ENCODE peak calls at places on chromosomes 2 and 18, in ten cellular contexts. C is neural progenitor cell; W is NCI-H1105; N is fibroblast of the aortic adventitia; T is right atrium auricular region; Q is Right ventricle myocardium superior; S is fibroblast of pulmonary artery; I is stimulated activated CD4-positive, alpha-beta T cell treated with anti-CD3 and anti-CD28 coated beads, Interleukin-4, amount 100 ng/mL, for 48 hours; X is type B pancreatic cell; G is stimulated activated CD8-positive, alpha-beta memory T cell treated with anti-CD3 and anti-CD28 coated beads, Interleukin-4, amount 100 ng/mL, for 1 hour. E is an unnamed sample.

GRCh38 chr18:45275367-45276113 is 339.7 kb upstream of the SLC14A2 start:
- DNase-seq in X (no peak), I (no peak), C (peak), N (peak), T (no peak), G (no peak), W (no peak), S (peak), Q (no peak), E (peak)

GRCh38 chr2:188919824-188920223 is 54.3 kb upstream of the COL3A1 start:
- DNase-seq in S (no peak), I (no peak), W (no peak), N (no peak), T (no peak), Q (no peak), C (no peak), X (no peak), G (no peak), E (no peak)

GRCh38 chr18:2958819-2959298 is 54.1 kb downstream of the LPIN2 start:
- DNase-seq in N (peak), G (no peak), S (peak), X (no peak), I (no peak), T (no peak), W (no peak), C (no peak), Q (no peak), E (peak)

GRCh38 chr2:172313715-172314341 is 113.6 kb upstream of the ITGA6 start:
- DNase-seq in C (no peak), Q (no peak), G (no peak), S (no peak), T (no peak), X (no peak), N (no peak), W (no peak), I (no peak), E (no peak)

GRCh38 chr18:75204262-75204977 is 4.5 kb downstream of the PTGR3 start:
- DNase-seq in X (no peak), T (no peak), Q (peak), S (no peak), C (peak), N (peak), I (no peak), G (no peak), W (no peak), E (peak)

GRCh38 chr2:85661139-85661858 is 6.7 kb downstream of the SFTPB start:
- DNase-seq in N (no peak), Q (no peak), I (no peak), S (no peak), G (no peak), W (no peak), T (no peak), C (no peak), X (no peak), E (no peak)

GRCh38 chr2:108919571-108920373 is 69.2 kb downstream of the EDAR start:
- DNase-seq in T (no peak), X (no peak), S (no peak), I (no peak), G (no peak), Q (no peak), N (no peak), W (no peak), C (no peak), E (no peak)

GRCh38 chr18:59141294-59142068 is 1.8 kb downstream of the SEC11C start:
- DNase-seq in S (no peak), G (no peak), N (no peak), I (no peak), T (no peak), X (no peak), C (no peak), W (peak), Q (no peak), E (no peak)

GRCh38 chr2:187942876-187943275 is 348.8 kb upstream of the GULP1 start:
- DNase-seq in N (peak), X (no peak), S (peak), I (no peak), C (no peak), W (no peak), Q (no peak), T (no peak), G (no peak), E (no peak)

GRCh38 chr2:103174711-103175110 is 412.9 kb downstream of the TMEM182 start:
- DNase-seq in G (no peak), W (no peak), C (no peak), X (no peak), T (no peak), Q (no peak), I (no peak), N (no peak), S (no peak), E (peak)

GRCh38 chr18:30712383-30712782 is 330.2 kb downstream of the DSC3 start:
- DNase-seq in W (no peak), N (no peak), G (no peak), Q (no peak), I (no peak), C (no peak), T (no peak), X (no peak), S (no peak), E (no peak)

GRCh38 chr2:47056875-47057731 is 98.0 kb downstream of the STPG4 start:
- DNase-seq in X (no peak), I (no peak), G (no peak), W (no peak), T (peak), N (peak), S (peak), Q (peak), C (no peak), E (peak)

GRCh38 chr2:137693521-137693920 is 270.8 kb upstream of the HNMT start:
- DNase-seq in N (no peak), S (peak), C (no peak), X (no peak), G (no peak), Q (no peak), W (no peak), I (no peak), T (no peak), E (peak)

GRCh38 chr2:43568226-43568625 is 27.6 kb downstream of the THADA start:
- DNase-seq in N (no peak), S (no peak), T (no peak), Q (no peak), G (no peak), I (no peak), W (no peak), C (no peak), X (no peak), E (no peak)

GRCh38 chr18:29172151-29173015 is 995.5 kb upstream of the CDH2 start:
- DNase-seq in T (no peak), G (no peak), N (peak), C (no peak), S (peak), X (no peak), I (no peak), Q (no peak), W (no peak), E (no peak)

GRCh38 chr2:195813401-195813800 is 156.4 kb downstream of the SLC39A10 start:
- DNase-seq in S (peak), W (no peak), C (no peak), T (no peak), X (no peak), G (no peak), Q (no peak), I (no peak), N (peak), E (no peak)

GRCh38 chr2:131635576-131635975 is 107.9 kb downstream of the CCDC74A start:
- DNase-seq in G (no peak), Q (no peak), C (no peak), T (no peak), S (no peak), N (no peak), W (no peak), X (no peak), I (no peak), E (no peak)

GRCh38 chr2:226115102-226115831 is 684.4 kb downstream of the IRS1 start:
- DNase-seq in N (peak), G (no peak), W (no peak), I (no peak), Q (no peak), T (no peak), S (peak), C (no peak), X (no peak), E (peak)

GRCh38 chr2:219706823-219707281 is 79.4 kb downstream of the SLC4A3 start:
- DNase-seq in G (no peak), I (no peak), N (peak), X (no peak), C (no peak), S (peak), W (no peak), Q (no peak), T (no peak), E (peak)

GRCh38 chr2:189552991-189553404 is 27.6 kb downstream of the SLC40A1 start:
- DNase-seq in Q (no peak), T (no peak), N (peak), X (no peak), I (no peak), C (no peak), S (peak), G (no peak), W (no peak), E (no peak)

GRCh38 chr2:226618875-226619605 is 180.6 kb downstream of the IRS1 start:
- DNase-seq in I (no peak), C (no peak), W (no peak), N (peak), X (no peak), G (no peak), S (peak), T (no peak), Q (no peak), E (peak)

GRCh38 chr2:70498054-70498453 is 55.6 kb downstream of the TGFA start:
- DNase-seq in T (no peak), W (peak), X (no peak), N (no peak), C (peak), S (no peak), G (no peak), I (no peak), Q (no peak), E (no peak)

GRCh38 chr2:189698020-189698887 is 23.8 kb downstream of the ANKAR start:
- DNase-seq in S (peak), X (no peak), I (no peak), N (peak), W (peak), C (peak), G (no peak), T (no peak), Q (no peak), E (peak)

GRCh38 chr2:96875498-96876035 is 5.7 kb upstream of the SEMA4C start:
- DNase-seq in C (peak), T (no peak), I (no peak), N (no peak), G (no peak), W (no peak), X (no peak), Q (no peak), S (no peak), E (no peak)

GRCh38 chr18:63540131-63540530 is 2.0 kb upstream of the SERPINB12 start:
- DNase-seq in G (no peak), N (peak), S (peak), W (no peak), Q (no peak), I (no peak), T (no peak), C (peak), X (no peak), E (peak)

GRCh38 chr18:73741946-73742345 is 405.7 kb downstream of the FBXO15 start:
- DNase-seq in Q (no peak), N (peak), T (no peak), I (no peak), G (no peak), X (no peak), C (no peak), W (no peak), S (peak), E (peak)

GRCh38 chr2:197888322-197888721 is 83.9 kb downstream of the PLCL1 start:
- DNase-seq in C (no peak), X (no peak), S (no peak), N (no peak), I (no peak), G (no peak), T (no peak), W (no peak), Q (no peak), E (no peak)

GRCh38 chr2:72917138-72917874 is at the start of gene EMX1:
- DNase-seq in N (no peak), C (peak), W (peak), T (no peak), Q (no peak), X (peak), I (peak), G (no peak), S (no peak), E (no peak)

GRCh38 chr2:63735263-63735662 is 106.4 kb upstream of the UGP2 start:
- DNase-seq in W (no peak), N (peak), X (no peak), G (no peak), I (no peak), S (peak), T (no peak), C (no peak), Q (no peak), E (peak)

GRCh38 chr18:7617738-7618422 is 50.8 kb downstream of the PTPRM start:
- DNase-seq in S (peak), I (no peak), G (no peak), Q (no peak), X (no peak), W (no peak), T (no peak), N (peak), C (peak), E (peak)

GRCh38 chr2:163698857-163699256 is 37.0 kb downstream of the FIGN start:
- DNase-seq in W (no peak), Q (no peak), S (no peak), G (no peak), I (no peak), T (no peak), N (no peak), X (no peak), C (peak), E (peak)

GRCh38 chr2:241947876-241948275 is 78.3 kb downstream of the RTP5 start:
- DNase-seq in S (no peak), Q (no peak), X (no peak), G (no peak), T (no peak), C (no peak), I (no peak), W (no peak), N (no peak), E (no peak)

GRCh38 chr2:109183871-109184270 is 54.9 kb downstream of the SH3RF3 start:
- DNase-seq in C (no peak), X (no peak), N (no peak), Q (no peak), S (no peak), T (no peak), W (no peak), I (no peak), G (no peak), E (no peak)